ENCODE peak calls at places on chromosomes 7 and 10, in six cellular contexts. P is HT1080, X is NCI-H2107, K is ELR, F is GM12865, O is B cell. Y is an unnamed sample.

GRCh38 chr7:101058355-101058754 is 26.9 kb upstream of the TRIM56 start:
- DNase-seq in P (no peak), X (no peak), K (peak), F (peak), O (peak), Y (no peak)

GRCh38 chr7:150649084-150649385 is 16.9 kb upstream of the GIMAP6 start:
- DNase-seq in P (no peak), X (no peak), K (no peak), F (no peak), O (no peak), Y (no peak)

GRCh38 chr7:150860978-150861295 is 8.6 kb downstream of the AOC1 start:
- DNase-seq in P (no peak), X (no peak), K (no peak), F (no peak), O (no peak), Y (no peak)

GRCh38 chr10:28179490-28180099 is 123.3 kb downstream of the MPP7 start:
- DNase-seq in P (peak), X (no peak), K (peak), F (peak), O (peak), Y (no peak)

GRCh38 chr10:21927601-21928000 is 75.9 kb downstream of the DNAJC1 start:
- DNase-seq in P (peak), X (no peak), K (peak), F (no peak), O (no peak), Y (no peak)

GRCh38 chr7:76149847-76150691 is 51.6 kb upstream of the SRRM3 start:
- DNase-seq in P (no peak), X (no peak), K (no peak), F (no peak), O (no peak), Y (no peak)

GRCh38 chr10:71323407-71323806 is 4.3 kb downstream of the SLC29A3 start:
- DNase-seq in P (peak), X (no peak), K (peak), F (peak), O (no peak), Y (no peak)

GRCh38 chr10:124916098-124916584 is 25.8 kb upstream of the ZRANB1 start:
- DNase-seq in P (no peak), X (no peak), K (peak), F (peak), O (no peak), Y (no peak)

GRCh38 chr7:30837581-30837980 is 66.4 kb downstream of the MINDY4 start:
- DNase-seq in P (no peak), X (no peak), K (no peak), F (no peak), O (no peak), Y (no peak)

GRCh38 chr7:98555403-98555802 is 61.7 kb upstream of the NPTX2 start:
- DNase-seq in P (peak), X (no peak), K (no peak), F (no peak), O (no peak), Y (peak)

GRCh38 chr7:132771301-132771730 is 195.0 kb upstream of the PLXNA4 start:
- DNase-seq in P (no peak), X (no peak), K (no peak), F (no peak), O (no peak), Y (no peak)

GRCh38 chr7:5696346-5697100 is 84.9 kb downstream of the RNF216 start:
- DNase-seq in P (no peak), X (no peak), K (no peak), F (peak), O (no peak), Y (no peak)

GRCh38 chr7:157544226-157544625 is 207.4 kb downstream of the DNAJB6 start:
- DNase-seq in P (no peak), X (no peak), K (no peak), F (no peak), O (no peak), Y (no peak)

GRCh38 chr7:80133361-80134104 is 1.1 kb upstream of the GNAI1 start:
- DNase-seq in P (no peak), X (no peak), K (peak), F (no peak), O (no peak), Y (no peak)

GRCh38 chr10:525565-526315 is 163.7 kb downstream of the DIP2C start:
- DNase-seq in P (peak), X (no peak), K (peak), F (no peak), O (no peak), Y (no peak)

GRCh38 chr10:110498982-110499795 is 1.5 kb downstream of the DUSP5 start:
- DNase-seq in P (peak), X (no peak), K (peak), F (peak), O (peak), Y (no peak)

GRCh38 chr7:1748076-1748750 is 78.1 kb downstream of the ELFN1 start:
- DNase-seq in P (no peak), X (no peak), K (no peak), F (no peak), O (no peak), Y (no peak)

GRCh38 chr7:29035044-29035740 is 77.1 kb upstream of the TRIL start:
- DNase-seq in P (peak), X (no peak), K (peak), F (peak), O (no peak), Y (no peak)

GRCh38 chr10:60433684-60434083 is 44.0 kb upstream of the ANK3 start:
- DNase-seq in P (peak), X (no peak), K (peak), F (no peak), O (no peak), Y (no peak)

GRCh38 chr7:101172005-101172853 is 6.9 kb upstream of the VGF start:
- DNase-seq in P (no peak), X (peak), K (no peak), F (no peak), O (peak), Y (peak)

GRCh38 chr7:29597266-29597665 is 33.6 kb downstream of the PRR15 start:
- DNase-seq in P (no peak), X (no peak), K (no peak), F (no peak), O (no peak), Y (no peak)

GRCh38 chr10:31352436-31353226 is 33.6 kb downstream of the ZEB1 start:
- DNase-seq in P (no peak), X (no peak), K (no peak), F (peak), O (no peak), Y (no peak)

GRCh38 chr10:98249134-98249533 is 18.9 kb downstream of the LOXL4 start:
- DNase-seq in P (no peak), X (no peak), K (no peak), F (no peak), O (no peak), Y (no peak)

GRCh38 chr7:89661876-89662275 is 492.4 kb upstream of the STEAP1 start:
- DNase-seq in P (no peak), X (no peak), K (no peak), F (no peak), O (no peak), Y (no peak)

GRCh38 chr7:106284516-106285050 is at the start of gene NAMPT:
- DNase-seq in P (no peak), X (no peak), K (peak), F (peak), O (no peak), Y (no peak)

GRCh38 chr10:119301397-119301796 is 94.0 kb downstream of the GRK5 start:
- DNase-seq in P (peak), X (no peak), K (peak), F (peak), O (peak), Y (no peak)

GRCh38 chr10:133337079-133337725 is 506 bp upstream of the CALY start:
- DNase-seq in P (no peak), X (no peak), K (no peak), F (no peak), O (no peak), Y (no peak)

GRCh38 chr7:112147752-112148435 is 58.3 kb downstream of the DOCK4 start:
- DNase-seq in P (no peak), X (no peak), K (no peak), F (no peak), O (no peak), Y (no peak)

GRCh38 chr7:30148951-30149459 is 14.2 kb downstream of the MTURN start:
- DNase-seq in P (no peak), X (peak), K (no peak), F (no peak), O (peak), Y (peak)

GRCh38 chr10:78551184-78552005 is 517.4 kb upstream of the ZMIZ1 start:
- DNase-seq in P (no peak), X (peak), K (no peak), F (no peak), O (no peak), Y (peak)

GRCh38 chr10:88989824-88990527 is 622 bp upstream of the FAS start:
- DNase-seq in P (peak), X (no peak), K (peak), F (no peak), O (no peak), Y (no peak)

GRCh38 chr10:117431160-117431559 is 55.9 kb upstream of the PDZD8 start:
- DNase-seq in P (peak), X (no peak), K (peak), F (no peak), O (no peak), Y (no peak)

GRCh38 chr10:103833731-103834365 is 21.5 kb downstream of the SH3PXD2A start:
- DNase-seq in P (no peak), X (no peak), K (no peak), F (no peak), O (no peak), Y (no peak)

GRCh38 chr7:51025668-51026067 is 243.0 kb upstream of the GRB10 start:
- DNase-seq in P (no peak), X (no peak), K (no peak), F (no peak), O (no peak), Y (no peak)

GRCh38 chr7:128919881-128920789 is 9.6 kb upstream of the KCP start:
- DNase-seq in P (no peak), X (no peak), K (peak), F (no peak), O (no peak), Y (no peak)

GRCh38 chr10:132479024-132479602 is 58.5 kb upstream of the INPP5A start:
- DNase-seq in P (no peak), X (no peak), K (no peak), F (no peak), O (no peak), Y (no peak)

GRCh38 chr7:100370746-100371145 is 2.5 kb upstream of the PILRA start:
- DNase-seq in P (no peak), X (no peak), K (no peak), F (no peak), O (no peak), Y (no peak)

GRCh38 chr7:99473315-99473596 is 566 bp downstream of the ZNF789 start:
- DNase-seq in P (peak), X (no peak), K (peak), F (peak), O (peak), Y (peak)

GRCh38 chr10:122663516-122664130 is 36.0 kb downstream of the C10orf120 start:
- DNase-seq in P (no peak), X (no peak), K (no peak), F (no peak), O (no peak), Y (no peak)

GRCh38 chr10:61244261-61244775 is 208.9 kb downstream of the TMEM26 start:
- DNase-seq in P (no peak), X (no peak), K (no peak), F (no peak), O (no peak), Y (no peak)